ENCODE peak calls at places on chromosomes 1 and 21, in four cellular contexts. L is GM12878, G is K562, N is HepG2. D is an unnamed sample.

GRCh38 chr1:21651214-21652042 is 17.7 kb downstream of the RAP1GAP start:
- DNase-seq in N (no peak), L (no peak), G (peak; percentile 92), D (no peak)

GRCh38 chr1:77950873-77951272 is 28.0 kb downstream of the FUBP1 start:
- DNase-seq in N (no peak), G (no peak), L (no peak), D (no peak)

GRCh38 chr1:116874622-116875277 is 35.0 kb upstream of the PTGFRN start:
- DNase-seq in N (peak; percentile 27), G (no peak), L (no peak), D (no peak)

GRCh38 chr1:185704181-185704580 is 30.0 kb upstream of the HMCN1 start:
- DNase-seq in N (no peak), L (no peak), G (no peak), D (peak; percentile 70)

GRCh38 chr21:38661296-38662223 is 144.2 kb upstream of the ETS2 start:
- DNase-seq in G (no peak), L (no peak), N (no peak), D (peak; percentile 22)

GRCh38 chr1:207565546-207566468 is 69.8 kb downstream of the CR1 start:
- DNase-seq in G (no peak), N (no peak), L (no peak), D (no peak)

GRCh38 chr1:225450491-225451191 is 22.8 kb upstream of the LBR start:
- DNase-seq in L (no peak), G (no peak), N (peak; percentile 78), D (no peak)

GRCh38 chr1:2334883-2335534 is 56.3 kb downstream of the MORN1 start:
- DNase-seq in N (no peak), L (no peak), G (no peak), D (no peak)

GRCh38 chr1:81409875-81410274 is 390.9 kb upstream of the ADGRL2 start:
- DNase-seq in N (no peak), G (no peak), L (no peak), D (no peak)

GRCh38 chr1:223551610-223552009 is 113.9 kb downstream of the CAPN8 start:
- DNase-seq in L (no peak), G (no peak), N (no peak), D (no peak)

GRCh38 chr1:153928776-153929432 is 6.1 kb upstream of the GATAD2B start:
- DNase-seq in G (no peak), L (no peak), N (no peak), D (peak; percentile 91)

GRCh38 chr1:78490861-78491310 is at the start of gene PTGFR:
- DNase-seq in L (no peak), G (no peak), N (no peak), D (peak; percentile 21)

GRCh38 chr1:159752135-159752580 is 28.6 kb upstream of the DUSP23 start:
- DNase-seq in L (no peak), G (no peak), N (peak; percentile 21), D (peak; percentile 82)

GRCh38 chr1:63289135-63289534 is 33.2 kb upstream of the FOXD3 start:
- DNase-seq in L (no peak), G (no peak), N (no peak), D (no peak)

GRCh38 chr1:231550448-231550781 is 21.9 kb downstream of the TSNAX start:
- DNase-seq in N (peak; percentile 50), L (no peak), G (peak; percentile 44), D (no peak)

GRCh38 chr1:1255627-1256026 is 9.1 kb upstream of the C1QTNF12 start:
- DNase-seq in N (no peak), G (no peak), L (no peak), D (no peak)

GRCh38 chr1:26768755-26769154 is 19.0 kb upstream of the PIGV start:
- DNase-seq in N (no peak), L (no peak), G (no peak), D (peak; percentile 90)

GRCh38 chr1:73839922-73840321 is 358.1 kb downstream of the LRRIQ3 start:
- DNase-seq in N (peak; percentile 1), G (no peak), L (no peak), D (no peak)

GRCh38 chr1:202023033-202023433 is 12.6 kb downstream of the ELF3 start:
- DNase-seq in N (no peak), G (no peak), L (no peak), D (no peak)

GRCh38 chr1:17217607-17218006 is 12.7 kb downstream of the PADI1 start:
- DNase-seq in L (no peak), N (no peak), G (no peak), D (no peak)

GRCh38 chr1:152906023-152906565 is 2.3 kb upstream of the IVL start:
- DNase-seq in N (no peak), L (no peak), G (no peak), D (no peak)

GRCh38 chr21:35885942-35886541 is 174.3 kb downstream of the SETD4 start:
- DNase-seq in G (no peak), N (peak; percentile 10), L (no peak), D (no peak)

GRCh38 chr1:198904356-198904755 is 265.5 kb downstream of the PTPRC start:
- DNase-seq in N (no peak), G (no peak), L (no peak), D (no peak)

GRCh38 chr21:31909153-31909771 is 36.4 kb downstream of the HUNK start:
- DNase-seq in L (no peak), N (no peak), G (no peak), D (no peak)

GRCh38 chr1:25695991-25696330 is 79.4 kb downstream of the MAN1C1 start:
- DNase-seq in N (no peak), L (no peak), G (no peak), D (peak; percentile 80)

GRCh38 chr21:45539796-45540600 is 2.2 kb downstream of the SLC19A1 start:
- DNase-seq in N (no peak), G (no peak), L (no peak), D (no peak)

GRCh38 chr1:168229893-168230292 is 4.1 kb downstream of the SFT2D2 start:
- DNase-seq in G (no peak), L (no peak), N (no peak), D (no peak)

GRCh38 chr1:113946112-113946511 is 17.0 kb downstream of the HIPK1 start:
- DNase-seq in G (no peak), N (no peak), L (no peak), D (no peak)

GRCh38 chr1:238624786-238625185 is 734.1 kb upstream of the ZP4 start:
- DNase-seq in N (no peak), L (no peak), G (no peak), D (no peak)

GRCh38 chr1:221912230-221912629 is 170.3 kb upstream of the DUSP10 start:
- DNase-seq in N (no peak), G (no peak), L (no peak), D (no peak)

GRCh38 chr1:209584186-209584776 is 767 bp downstream of the CAMK1G start:
- DNase-seq in N (no peak), G (no peak), L (no peak), D (no peak)

GRCh38 chr1:210332233-210332632 is 3.5 kb downstream of the HHAT start:
- DNase-seq in G (no peak), L (no peak), N (no peak), D (no peak)

GRCh38 chr1:154962795-154963330 is 1.3 kb upstream of the PYGO2 start:
- DNase-seq in L (no peak), G (no peak), N (no peak), D (no peak)

GRCh38 chr1:151716771-151717631 is at the start of gene CELF3:
- DNase-seq in N (no peak), G (peak; percentile 82), L (no peak), D (no peak)

GRCh38 chr1:22043175-22043769 is 9.2 kb upstream of the CDC42 start:
- DNase-seq in N (no peak), G (no peak), L (no peak), D (no peak)

GRCh38 chr21:34817821-34818662 is 149.2 kb downstream of the CLIC6 start:
- DNase-seq in G (no peak), N (peak; percentile 93), L (no peak), D (no peak)

GRCh38 chr1:48572632-48573258 is 100.7 kb upstream of the SPATA6 start:
- DNase-seq in L (no peak), N (peak; percentile 38), G (peak; percentile 48), D (peak; percentile 7)

GRCh38 chr1:85850238-85850637 is 142.0 kb upstream of the ZNHIT6 start:
- DNase-seq in G (no peak), L (no peak), N (peak; percentile 1), D (peak; percentile 10)

GRCh38 chr1:234955107-234955731 is 173.4 kb downstream of the TOMM20 start:
- DNase-seq in L (no peak), G (peak; percentile 37), N (no peak), D (peak; percentile 16)

GRCh38 chr1:15730936-15731335 is 5.1 kb upstream of the SLC25A34 start:
- DNase-seq in N (no peak), L (no peak), G (no peak), D (no peak)
- H3K36me3 ChIP-seq in N (peaks cover 15% of the 10 kb centered on the region), L (peaks cover 27% of the 10 kb centered on the region), G (peaks cover 84% of the 10 kb centered on the region), D (peaks cover 9% of the 10 kb centered on the region)

DNA sequence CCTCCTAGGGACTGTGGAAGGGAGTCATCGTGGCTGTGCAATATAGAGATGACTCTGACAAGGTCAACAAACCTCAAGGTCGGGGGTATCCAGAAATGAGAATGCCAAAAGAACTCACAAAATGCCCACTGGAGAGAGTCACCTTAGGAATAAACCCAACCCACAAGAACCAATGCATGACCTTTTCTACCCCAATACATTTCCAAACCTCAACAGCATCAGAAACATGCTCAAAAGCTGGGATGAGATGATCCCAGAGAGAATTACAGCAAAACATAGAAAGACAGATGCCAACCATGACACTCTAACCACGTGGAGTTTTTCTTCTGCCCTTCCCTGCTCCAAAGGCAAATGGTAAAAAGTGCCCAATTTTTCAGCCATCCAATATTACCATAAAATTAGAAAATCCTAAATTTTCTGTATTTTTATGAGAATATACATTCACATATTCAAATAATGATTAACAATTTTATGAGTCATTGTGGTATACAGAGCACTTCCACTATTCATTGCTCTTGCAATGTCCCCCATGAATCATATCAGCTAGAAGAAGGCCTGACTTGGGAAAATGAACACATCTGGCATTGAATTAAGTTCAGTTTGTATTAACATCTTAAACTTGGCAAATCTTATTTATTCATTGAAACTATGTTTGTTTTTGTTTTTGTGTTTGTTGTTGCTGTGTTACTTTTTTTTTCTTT is 88.2 kb upstream of the PALMD start:
- DNase-seq in N (no peak), G (no peak), L (no peak), D (peak; percentile 44)
- TF ChIP-seq MYC in N (no peak), G (no peak), L (no peak), D (no peak)

GRCh38 chr21:46661211-46661625 is 25.7 kb downstream of the PRMT2 start:
- DNase-seq in G (no peak), L (no peak), N (no peak), D (peak; percentile 32)

GRCh38 chr21:46655230-46655629 is 19.8 kb downstream of the PRMT2 start:
- DNase-seq in G (no peak), N (no peak), L (no peak), D (no peak)

GRCh38 chr21:46660505-46660904 is 25.0 kb downstream of the PRMT2 start:
- DNase-seq in N (no peak), L (no peak), G (no peak), D (no peak)

GRCh38 chr21:46661627-46662366 is 26.3 kb downstream of the PRMT2 start:
- DNase-seq in G (no peak), L (no peak), N (no peak), D (no peak)

GRCh38 chr21:46656820-46657219 is 21.3 kb downstream of the PRMT2 start:
- DNase-seq in N (no peak), L (no peak), G (no peak), D (no peak)
- H3K36me3 ChIP-seq in N (peaks cover 8% of the 10 kb centered on the region), L (peaks cover 3% of the 10 kb centered on the region), G (peaks cover 41% of the 10 kb centered on the region), D (peaks cover 22% of the 10 kb centered on the region)

DNA sequence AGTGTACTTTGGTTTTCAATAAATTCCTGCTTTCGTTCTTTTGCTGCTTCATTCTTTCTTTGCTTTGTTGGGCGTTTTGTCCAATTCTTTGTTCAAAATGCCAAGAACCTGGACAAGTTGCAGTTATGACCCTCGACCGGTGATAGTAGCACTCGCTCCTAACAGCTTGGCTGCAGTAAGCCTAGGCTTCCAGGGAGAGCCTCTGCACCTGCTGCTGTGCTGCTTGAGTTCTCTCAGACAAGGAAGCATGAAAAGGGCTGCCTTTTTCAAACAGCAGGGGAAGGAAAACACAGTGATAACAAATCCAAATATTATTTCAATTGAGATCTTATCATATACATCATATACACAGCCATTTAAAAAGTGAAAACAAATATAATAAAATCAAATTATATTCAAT is 12.8 kb upstream of the RIPK4 start:
- DNase-seq in L (no peak), G (no peak), N (no peak), D (no peak)
- TF ChIP-seq MYC in L (no peak), G (no peak), N (no peak), D (no peak)